ENCODE peak calls at places on chromosomes 13 and 19, in ten cellular contexts. One of them, this sample, is unnamed.

GRCh38 chr13:22077205-22077683 is 406.4 kb downstream of the FGF9 start:
- DNase-seq in cardiac muscle cell: no peak
- DNase-seq in left lung: no peak
- DNase-seq in hepatocyte: no peak
- DNase-seq in A673: no peak
- DNase-seq in PC-3: no peak
- DNase-seq in spleen: no peak
- DNase-seq in fibroblast of lung: no peak
- DNase-seq in dorsolateral prefrontal cortex: no peak
- DNase-seq in lower lobe of right lung: no peak
- DNase-seq in this sample: no peak

GRCh38 chr19:55173717-55174409 is 6.2 kb downstream of the SYT5 start:
- DNase-seq in cardiac muscle cell: peak; percentile 83
- DNase-seq in A673: peak; percentile 88
- DNase-seq in left lung: no peak
- DNase-seq in lower lobe of right lung: no peak
- DNase-seq in dorsolateral prefrontal cortex: no peak
- DNase-seq in hepatocyte: peak; percentile 56
- DNase-seq in spleen: peak; percentile 81
- DNase-seq in PC-3: peak; percentile 85
- DNase-seq in fibroblast of lung: peak; percentile 75
- DNase-seq in this sample: peak; percentile 89

GRCh38 chr13:70310720-70311119 is 202.5 kb upstream of the KLHL1 start:
- DNase-seq in PC-3: peak; percentile 63
- DNase-seq in A673: peak; percentile 47
- DNase-seq in cardiac muscle cell: no peak
- DNase-seq in fibroblast of lung: peak; percentile 11
- DNase-seq in spleen: no peak
- DNase-seq in hepatocyte: peak; percentile 68
- DNase-seq in dorsolateral prefrontal cortex: no peak
- DNase-seq in lower lobe of right lung: no peak
- DNase-seq in left lung: no peak
- DNase-seq in this sample: peak; percentile 5

GRCh38 chr13:114303700-114304327 is 10.5 kb upstream of the CHAMP1 start:
- DNase-seq in A673: no peak
- DNase-seq in cardiac muscle cell: no peak
- DNase-seq in dorsolateral prefrontal cortex: no peak
- DNase-seq in hepatocyte: no peak
- DNase-seq in PC-3: no peak
- DNase-seq in fibroblast of lung: no peak
- DNase-seq in lower lobe of right lung: no peak
- DNase-seq in left lung: no peak
- DNase-seq in spleen: peak; percentile 44
- DNase-seq in this sample: no peak

GRCh38 chr13:112172641-112173171 is 105.8 kb downstream of the SOX1 start:
- DNase-seq in PC-3: no peak
- DNase-seq in left lung: no peak
- DNase-seq in hepatocyte: no peak
- DNase-seq in spleen: no peak
- DNase-seq in A673: no peak
- DNase-seq in lower lobe of right lung: no peak
- DNase-seq in fibroblast of lung: no peak
- DNase-seq in dorsolateral prefrontal cortex: no peak
- DNase-seq in cardiac muscle cell: no peak
- DNase-seq in this sample: no peak

GRCh38 chr13:77918391-77919261 is at the start of gene EDNRB:
- DNase-seq in left lung: peak; percentile 55
- DNase-seq in A673: peak; percentile 81
- DNase-seq in spleen: peak; percentile 75
- DNase-seq in PC-3: no peak
- DNase-seq in hepatocyte: peak; percentile 46
- DNase-seq in cardiac muscle cell: peak; percentile 52
- DNase-seq in fibroblast of lung: peak; percentile 39
- DNase-seq in lower lobe of right lung: peak; percentile 62
- DNase-seq in dorsolateral prefrontal cortex: peak; percentile 19
- DNase-seq in this sample: peak; percentile 26

GRCh38 chr13:74883834-74884233 is 598.1 kb downstream of the TBC1D4 start:
- DNase-seq in spleen: no peak
- DNase-seq in left lung: no peak
- DNase-seq in A673: no peak
- DNase-seq in cardiac muscle cell: peak; percentile 23
- DNase-seq in lower lobe of right lung: no peak
- DNase-seq in hepatocyte: no peak
- DNase-seq in PC-3: no peak
- DNase-seq in dorsolateral prefrontal cortex: no peak
- DNase-seq in fibroblast of lung: peak; percentile 23
- DNase-seq in this sample: no peak

GRCh38 chr13:65264066-65264465 is 1966.1 kb downstream of the PCDH9 start:
- DNase-seq in lower lobe of right lung: no peak
- DNase-seq in cardiac muscle cell: no peak
- DNase-seq in A673: no peak
- DNase-seq in spleen: no peak
- DNase-seq in dorsolateral prefrontal cortex: no peak
- DNase-seq in left lung: peak; percentile 30
- DNase-seq in hepatocyte: no peak
- DNase-seq in PC-3: no peak
- DNase-seq in fibroblast of lung: no peak
- DNase-seq in this sample: peak; percentile 0

GRCh38 chr13:103255587-103256301 is 189.5 kb upstream of the SLC10A2 start:
- DNase-seq in left lung: no peak
- DNase-seq in A673: no peak
- DNase-seq in fibroblast of lung: no peak
- DNase-seq in dorsolateral prefrontal cortex: no peak
- DNase-seq in hepatocyte: no peak
- DNase-seq in spleen: no peak
- DNase-seq in lower lobe of right lung: no peak
- DNase-seq in cardiac muscle cell: no peak
- DNase-seq in PC-3: peak; percentile 44
- DNase-seq in this sample: no peak

GRCh38 chr13:49652691-49653305 is 24.5 kb downstream of the ARL11 start:
- DNase-seq in cardiac muscle cell: peak; percentile 39
- DNase-seq in spleen: no peak
- DNase-seq in left lung: no peak
- DNase-seq in hepatocyte: peak; percentile 49
- DNase-seq in dorsolateral prefrontal cortex: no peak
- DNase-seq in fibroblast of lung: peak; percentile 39
- DNase-seq in PC-3: peak; percentile 63
- DNase-seq in A673: peak; percentile 58
- DNase-seq in lower lobe of right lung: no peak
- DNase-seq in this sample: peak; percentile 55

GRCh38 chr19:23804676-23805075 is 46.0 kb upstream of the ZNF681 start:
- DNase-seq in cardiac muscle cell: no peak
- DNase-seq in PC-3: no peak
- DNase-seq in dorsolateral prefrontal cortex: no peak
- DNase-seq in lower lobe of right lung: no peak
- DNase-seq in hepatocyte: no peak
- DNase-seq in left lung: no peak
- DNase-seq in A673: no peak
- DNase-seq in spleen: no peak
- DNase-seq in fibroblast of lung: no peak
- DNase-seq in this sample: no peak

GRCh38 chr13:44734204-44734707 is 158.1 kb upstream of the TSC22D1 start:
- DNase-seq in spleen: no peak
- DNase-seq in hepatocyte: peak; percentile 36
- DNase-seq in PC-3: peak; percentile 69
- DNase-seq in lower lobe of right lung: peak; percentile 50
- DNase-seq in A673: no peak
- DNase-seq in fibroblast of lung: peak; percentile 55
- DNase-seq in dorsolateral prefrontal cortex: no peak
- DNase-seq in cardiac muscle cell: peak; percentile 71
- DNase-seq in left lung: peak; percentile 63
- DNase-seq in this sample: no peak

GRCh38 chr13:110629735-110630134 is 14.4 kb downstream of the NAXD start:
- DNase-seq in dorsolateral prefrontal cortex: no peak
- DNase-seq in A673: no peak
- DNase-seq in PC-3: no peak
- DNase-seq in left lung: no peak
- DNase-seq in fibroblast of lung: no peak
- DNase-seq in hepatocyte: no peak
- DNase-seq in spleen: no peak
- DNase-seq in cardiac muscle cell: no peak
- DNase-seq in lower lobe of right lung: no peak
- DNase-seq in this sample: no peak

GRCh38 chr13:101018720-101019119 is 344.1 kb upstream of the TMTC4 start:
- DNase-seq in hepatocyte: peak; percentile 16
- DNase-seq in left lung: no peak
- DNase-seq in spleen: no peak
- DNase-seq in A673: no peak
- DNase-seq in dorsolateral prefrontal cortex: no peak
- DNase-seq in cardiac muscle cell: no peak
- DNase-seq in PC-3: peak; percentile 63
- DNase-seq in fibroblast of lung: peak; percentile 0
- DNase-seq in lower lobe of right lung: no peak
- DNase-seq in this sample: peak; percentile 52

GRCh38 chr13:95937700-95938320 is 115.4 kb downstream of the UGGT2 start:
- DNase-seq in PC-3: no peak
- DNase-seq in fibroblast of lung: no peak
- DNase-seq in A673: no peak
- DNase-seq in dorsolateral prefrontal cortex: no peak
- DNase-seq in left lung: no peak
- DNase-seq in hepatocyte: no peak
- DNase-seq in spleen: no peak
- DNase-seq in lower lobe of right lung: no peak
- DNase-seq in cardiac muscle cell: no peak
- DNase-seq in this sample: no peak

GRCh38 chr13:106118996-106119395 is 416.5 kb downstream of the EFNB2 start:
- DNase-seq in left lung: no peak
- DNase-seq in PC-3: no peak
- DNase-seq in cardiac muscle cell: peak; percentile 17
- DNase-seq in lower lobe of right lung: no peak
- DNase-seq in dorsolateral prefrontal cortex: no peak
- DNase-seq in fibroblast of lung: no peak
- DNase-seq in hepatocyte: no peak
- DNase-seq in spleen: no peak
- DNase-seq in A673: no peak
- DNase-seq in this sample: no peak

GRCh38 chr19:39765091-39766076 is 13.3 kb upstream of the LEUTX start:
- DNase-seq in dorsolateral prefrontal cortex: no peak
- DNase-seq in left lung: no peak
- DNase-seq in cardiac muscle cell: peak; percentile 69
- DNase-seq in lower lobe of right lung: peak; percentile 43
- DNase-seq in PC-3: peak; percentile 57
- DNase-seq in A673: peak; percentile 68
- DNase-seq in hepatocyte: peak; percentile 77
- DNase-seq in fibroblast of lung: peak; percentile 53
- DNase-seq in spleen: no peak
- DNase-seq in this sample: peak; percentile 24

GRCh38 chr13:104106705-104107393 is 1040.6 kb upstream of the SLC10A2 start:
- DNase-seq in hepatocyte: no peak
- DNase-seq in PC-3: peak; percentile 57
- DNase-seq in dorsolateral prefrontal cortex: no peak
- DNase-seq in left lung: no peak
- DNase-seq in fibroblast of lung: no peak
- DNase-seq in cardiac muscle cell: peak; percentile 77
- DNase-seq in spleen: no peak
- DNase-seq in lower lobe of right lung: no peak
- DNase-seq in A673: no peak
- DNase-seq in this sample: no peak

GRCh38 chr19:42076375-42076944 is 494 bp downstream of the ZNF574 start:
- DNase-seq in A673: peak; percentile 25
- DNase-seq in hepatocyte: no peak
- DNase-seq in fibroblast of lung: peak; percentile 10
- DNase-seq in PC-3: peak; percentile 4
- DNase-seq in lower lobe of right lung: no peak
- DNase-seq in left lung: peak; percentile 56
- DNase-seq in cardiac muscle cell: no peak
- DNase-seq in spleen: no peak
- DNase-seq in dorsolateral prefrontal cortex: no peak
- DNase-seq in this sample: no peak

GRCh38 chr13:36815069-36815468 is 4.0 kb upstream of the RFXAP start:
- DNase-seq in lower lobe of right lung: no peak
- DNase-seq in fibroblast of lung: peak; percentile 8
- DNase-seq in PC-3: peak; percentile 36
- DNase-seq in left lung: no peak
- DNase-seq in dorsolateral prefrontal cortex: no peak
- DNase-seq in cardiac muscle cell: no peak
- DNase-seq in spleen: no peak
- DNase-seq in hepatocyte: no peak
- DNase-seq in A673: no peak
- DNase-seq in this sample: no peak
- TF ChIP-seq CTCF in lower lobe of right lung: peak; percentile 18
- TF ChIP-seq CTCF in fibroblast of lung: peak; percentile 19
- TF ChIP-seq CTCF in PC-3: peak; percentile 46
- TF ChIP-seq CTCF in left lung: no peak
- TF ChIP-seq CTCF in dorsolateral prefrontal cortex: peak; percentile 7
- TF ChIP-seq CTCF in cardiac muscle cell: peak; percentile 30
- TF ChIP-seq CTCF in spleen: peak; percentile 37
- TF ChIP-seq CTCF in hepatocyte: peak; percentile 14
- TF ChIP-seq CTCF in A673: peak; percentile 36
- TF ChIP-seq CTCF in this sample: peak; percentile 14

GRCh38 chr19:28168557-28168956 is 1044.4 kb downstream of the UQCRFS1 start:
- DNase-seq in cardiac muscle cell: no peak
- DNase-seq in PC-3: no peak
- DNase-seq in A673: peak; percentile 30
- DNase-seq in left lung: no peak
- DNase-seq in dorsolateral prefrontal cortex: no peak
- DNase-seq in lower lobe of right lung: no peak
- DNase-seq in fibroblast of lung: no peak
- DNase-seq in spleen: no peak
- DNase-seq in hepatocyte: no peak
- DNase-seq in this sample: no peak
- H3K27ac ChIP-seq in cardiac muscle cell: peak overlapping the region; percentile 24
- H3K27ac ChIP-seq in PC-3: no peak overlapping the region
- H3K27ac ChIP-seq in A673: no peak overlapping the region
- H3K27ac ChIP-seq in left lung: no peak overlapping the region
- H3K27ac ChIP-seq in dorsolateral prefrontal cortex: no peak overlapping the region
- H3K27ac ChIP-seq in lower lobe of right lung: no peak overlapping the region
- H3K27ac ChIP-seq in fibroblast of lung: no peak overlapping the region
- H3K27ac ChIP-seq in spleen: no peak overlapping the region
- H3K27ac ChIP-seq in hepatocyte: no peak overlapping the region
- H3K27ac ChIP-seq in this sample: no peak overlapping the region

GRCh38 chr13:30763786-30764440 is 28.6 kb downstream of the ALOX5AP start:
- DNase-seq in spleen: no peak
- DNase-seq in PC-3: peak; percentile 31
- DNase-seq in A673: no peak
- DNase-seq in dorsolateral prefrontal cortex: no peak
- DNase-seq in fibroblast of lung: peak; percentile 19
- DNase-seq in lower lobe of right lung: no peak
- DNase-seq in hepatocyte: no peak
- DNase-seq in cardiac muscle cell: peak; percentile 30
- DNase-seq in left lung: no peak
- DNase-seq in this sample: no peak
- TF ChIP-seq CTCF in spleen: no peak
- TF ChIP-seq CTCF in PC-3: no peak
- TF ChIP-seq CTCF in A673: no peak
- TF ChIP-seq CTCF in dorsolateral prefrontal cortex: no peak
- TF ChIP-seq CTCF in fibroblast of lung: no peak
- TF ChIP-seq CTCF in lower lobe of right lung: no peak
- TF ChIP-seq CTCF in hepatocyte: no peak
- TF ChIP-seq CTCF in cardiac muscle cell: no peak
- TF ChIP-seq CTCF in left lung: no peak
- TF ChIP-seq CTCF in this sample: no peak

DNA sequence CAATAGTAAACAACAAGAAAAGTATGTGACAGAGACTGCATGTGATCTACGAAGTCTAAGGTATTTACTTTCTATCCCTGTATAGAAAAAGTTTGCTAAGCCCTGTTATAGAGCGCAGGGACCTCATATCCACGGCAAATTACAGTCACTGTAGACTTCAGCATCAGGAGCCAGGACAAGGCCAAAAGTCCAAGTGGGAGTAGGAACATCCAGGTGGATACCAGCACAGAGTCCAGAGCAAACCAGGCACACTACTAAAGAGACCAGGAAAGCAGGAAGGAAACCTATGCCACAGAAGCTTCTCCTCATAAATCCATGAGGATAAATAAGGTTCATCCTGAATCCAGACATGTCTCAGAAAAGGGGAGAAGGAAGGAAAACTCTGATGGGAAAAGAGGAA is 342.2 kb upstream of the HTR2A start:
- DNase-seq in dorsolateral prefrontal cortex: no peak
- DNase-seq in left lung: no peak
- DNase-seq in hepatocyte: peak; percentile 14
- DNase-seq in lower lobe of right lung: no peak
- DNase-seq in spleen: no peak
- DNase-seq in A673: no peak
- DNase-seq in cardiac muscle cell: no peak
- DNase-seq in fibroblast of lung: no peak
- DNase-seq in PC-3: no peak
- DNase-seq in this sample: no peak
- H3K27ac ChIP-seq in dorsolateral prefrontal cortex: no peak overlapping the region
- H3K27ac ChIP-seq in left lung: no peak overlapping the region
- H3K27ac ChIP-seq in hepatocyte: peak overlapping the region; percentile 31
- H3K27ac ChIP-seq in lower lobe of right lung: no peak overlapping the region
- H3K27ac ChIP-seq in spleen: no peak overlapping the region
- H3K27ac ChIP-seq in A673: no peak overlapping the region
- H3K27ac ChIP-seq in cardiac muscle cell: no peak overlapping the region
- H3K27ac ChIP-seq in fibroblast of lung: no peak overlapping the region
- H3K27ac ChIP-seq in PC-3: no peak overlapping the region
- H3K27ac ChIP-seq in this sample: no peak overlapping the region

This sample was measured in RWPE1.